ENCODE peak calls at places on chromosomes 5 and 9, in six cellular contexts. V, J, Y, K, G and R are unnamed samples.

GRCh38 chr5:133287500-133287899 is 235.7 kb downstream of the HSPA4 start:
- DNase-seq in V (peak; percentile 36), J (peak; percentile 75), Y (peak; percentile 28), K (peak; percentile 53), G (peak; percentile 28), R (peak; percentile 49)

GRCh38 chr5:179271301-179271650 is 74.0 kb downstream of the ADAMTS2 start:
- DNase-seq in V (no peak), J (no peak), Y (no peak), K (no peak), G (no peak), R (no peak)

GRCh38 chr5:135265497-135266300 is 133.3 kb downstream of the MACROH2A1 start:
- DNase-seq in V (no peak), J (no peak), Y (no peak), K (no peak), G (no peak), R (no peak)

GRCh38 chr5:75055727-75056144 is 3.4 kb upstream of the GCNT4 start:
- DNase-seq in V (no peak), J (peak; percentile 41), Y (peak; percentile 36), K (no peak), G (no peak), R (no peak)

GRCh38 chr9:20309209-20309608 is 313.1 kb downstream of the MLLT3 start:
- DNase-seq in V (no peak), J (no peak), Y (no peak), K (no peak), G (no peak), R (no peak)

GRCh38 chr5:1409386-1410110 is 35.7 kb downstream of the SLC6A3 start:
- DNase-seq in V (peak; percentile 18), J (peak; percentile 83), Y (peak; percentile 52), K (peak; percentile 28), G (no peak), R (peak; percentile 45)

GRCh38 chr5:7592910-7593309 is 197.0 kb downstream of the ADCY2 start:
- DNase-seq in V (no peak), J (peak; percentile 39), Y (peak; percentile 22), K (peak; percentile 29), G (no peak), R (peak; percentile 9)

GRCh38 chr5:80035839-80036238 is 691 bp downstream of the THBS4 start:
- DNase-seq in V (no peak), J (peak; percentile 22), Y (no peak), K (no peak), G (no peak), R (no peak)

GRCh38 chr9:87778996-87779395 is 53.1 kb downstream of the CTSL start:
- DNase-seq in V (no peak), J (no peak), Y (no peak), K (no peak), G (no peak), R (no peak)

GRCh38 chr5:170475269-170476000 is 28.4 kb upstream of the KCNIP1 start:
- DNase-seq in V (no peak), J (peak; percentile 51), Y (no peak), K (no peak), G (no peak), R (no peak)

GRCh38 chr5:80184235-80185023 is 71.4 kb downstream of the SERINC5 start:
- DNase-seq in V (peak; percentile 45), J (peak; percentile 56), Y (no peak), K (peak; percentile 67), G (no peak), R (no peak)

GRCh38 chr5:172543484-172544298 is 89.4 kb upstream of the SH3PXD2B start:
- DNase-seq in V (no peak), J (no peak), Y (no peak), K (no peak), G (no peak), R (no peak)

GRCh38 chr5:1860949-1861348 is 21.8 kb downstream of the IRX4 start:
- DNase-seq in V (no peak), J (no peak), Y (no peak), K (no peak), G (no peak), R (no peak)

GRCh38 chr5:83470516-83470915 is 1.0 kb upstream of the VCAN start:
- DNase-seq in V (no peak), J (peak; percentile 38), Y (no peak), K (no peak), G (no peak), R (no peak)

GRCh38 chr9:126450537-126451205 is 124.0 kb downstream of the MVB12B start:
- DNase-seq in V (no peak), J (no peak), Y (no peak), K (no peak), G (no peak), R (no peak)

GRCh38 chr5:142014911-142015584 is 2.2 kb upstream of the GNPDA1 start:
- DNase-seq in V (peak; percentile 82), J (peak; percentile 44), Y (peak; percentile 79), K (peak; percentile 92), G (peak; percentile 69), R (peak; percentile 89)

GRCh38 chr9:129617167-129617566 is 3.7 kb downstream of the C9orf50 start:
- DNase-seq in V (peak; percentile 53), J (peak; percentile 55), Y (peak; percentile 88), K (peak; percentile 54), G (no peak), R (peak; percentile 48)

GRCh38 chr5:164345173-164345572 is 839.8 kb downstream of the MAT2B start:
- DNase-seq in V (no peak), J (peak; percentile 18), Y (peak; percentile 25), K (no peak), G (no peak), R (no peak)

GRCh38 chr9:120257483-120257882 is 322.5 kb downstream of the CDK5RAP2 start:
- DNase-seq in V (no peak), J (no peak), Y (peak; percentile 61), K (no peak), G (no peak), R (no peak)

DNA sequence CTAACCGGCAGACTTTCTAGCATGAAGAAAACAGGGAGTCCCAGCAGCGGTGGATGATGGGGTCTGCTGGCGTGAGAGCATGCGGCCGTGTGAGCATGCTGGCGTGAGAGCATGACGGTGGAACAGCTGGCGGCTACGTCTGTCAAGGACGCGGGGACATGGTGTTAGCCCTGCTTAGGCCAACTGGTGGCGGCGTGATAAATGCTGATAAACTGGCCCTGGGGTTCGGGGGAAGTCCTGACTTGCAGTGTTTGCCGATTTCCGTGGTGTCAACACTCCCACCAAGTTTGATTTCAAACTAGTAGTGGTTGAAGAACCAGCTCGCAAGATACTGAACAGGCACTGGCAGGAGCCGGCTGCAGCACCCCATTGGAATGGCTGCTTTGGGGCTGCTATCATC is 122.4 kb upstream of the RAPGEF1 start:
- DNase-seq in V (no peak), J (no peak), Y (no peak), K (no peak), G (no peak), R (no peak)
- TF ChIP-seq EZH2phosphoT487 in V (no peak), J (no peak), Y (no peak), K (no peak), G (no peak), R (no peak)

DNA sequence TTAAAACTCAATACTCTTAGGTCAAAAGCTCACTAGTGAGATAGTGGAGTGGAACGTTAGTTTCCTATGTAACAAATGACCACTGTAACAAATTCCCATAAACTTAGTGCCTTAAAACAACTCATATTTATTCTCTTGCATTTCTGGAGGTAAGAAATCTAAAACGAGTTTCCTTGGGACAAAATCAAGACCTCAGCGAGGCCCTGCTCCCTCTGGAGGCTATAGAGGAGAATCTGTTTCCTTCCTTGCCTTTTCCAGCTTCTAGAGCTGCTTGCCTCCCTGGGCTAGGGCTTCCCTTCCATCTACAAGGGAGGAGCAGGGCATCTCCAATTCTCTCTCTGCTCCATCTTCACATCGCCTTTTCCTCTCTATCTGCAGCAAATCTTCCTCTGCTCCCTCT is 32.0 kb downstream of the SEMA5A start:
- DNase-seq in V (no peak), J (peak; percentile 47), Y (peak; percentile 68), K (peak; percentile 68), G (no peak), R (no peak)
- TF ChIP-seq EZH2phosphoT487 in V (no peak), J (no peak), Y (no peak), K (no peak), G (no peak), R (no peak)

GRCh38 chr9:13032585-13032984 is 246.9 kb downstream of the MPDZ start:
- DNase-seq in V (no peak), J (no peak), Y (no peak), K (no peak), G (no peak), R (no peak)

GRCh38 chr9:13034696-13035006 is 244.8 kb downstream of the MPDZ start:
- DNase-seq in V (no peak), J (no peak), Y (no peak), K (no peak), G (no peak), R (no peak)

GRCh38 chr9:13035822-13036221 is 243.7 kb downstream of the MPDZ start:
- DNase-seq in V (no peak), J (no peak), Y (peak; percentile 19), K (peak; percentile 18), G (no peak), R (no peak)

DNA sequence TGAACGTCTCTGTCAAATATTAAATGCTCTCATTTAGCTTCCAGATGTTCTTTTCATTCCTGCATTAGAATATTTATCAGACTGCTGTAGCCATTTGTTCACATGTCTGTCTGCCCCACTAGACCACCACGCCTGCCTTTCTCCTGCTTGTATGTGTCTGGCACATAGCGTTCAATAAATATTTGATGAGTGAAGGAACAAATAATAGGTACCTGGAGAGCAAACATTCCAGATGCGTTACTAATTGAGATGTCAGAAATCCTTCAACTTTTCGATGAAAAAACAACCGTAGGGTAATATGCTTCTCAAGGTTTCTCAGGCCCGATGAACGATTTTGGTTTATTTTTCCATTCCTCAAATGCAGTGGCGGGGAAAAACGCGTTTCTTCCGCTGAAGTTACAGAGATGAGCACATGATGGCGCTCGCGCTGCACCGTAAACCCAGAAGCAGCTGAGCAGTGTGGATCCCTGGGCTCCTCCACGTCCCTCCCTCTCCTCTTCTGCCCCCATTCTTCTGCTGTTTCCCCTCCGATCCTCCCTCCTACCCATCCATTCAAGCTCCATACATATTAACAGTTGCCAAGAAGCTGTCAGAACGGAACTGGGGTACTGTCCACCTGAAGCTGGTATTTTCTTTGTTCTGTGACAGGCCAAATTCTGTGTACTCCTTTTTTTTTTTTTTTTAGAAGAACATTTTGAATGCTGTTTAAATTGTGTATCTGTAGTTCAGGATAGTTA is 245.4 kb downstream of the MPDZ start:
- DNase-seq in V (peak; percentile 25), J (peak; percentile 83), Y (peak; percentile 78), K (peak; percentile 84), G (peak; percentile 51), R (peak; percentile 24)
- TF ChIP-seq EZH2phosphoT487 in V (no peak), J (no peak), Y (no peak), K (no peak), G (no peak), R (no peak)

GRCh38 chr5:33303696-33304095 is 137.1 kb upstream of the TARS1 start:
- DNase-seq in V (no peak), J (no peak), Y (no peak), K (no peak), G (no peak), R (no peak)

GRCh38 chr5:33300209-33300742 is 140.5 kb upstream of the TARS1 start:
- DNase-seq in V (peak; percentile 63), J (no peak), Y (peak; percentile 23), K (no peak), G (no peak), R (no peak)

GRCh38 chr5:33299621-33300208 is 141.1 kb upstream of the TARS1 start:
- DNase-seq in V (peak; percentile 61), J (peak; percentile 73), Y (peak; percentile 83), K (peak; percentile 72), G (peak; percentile 12), R (peak; percentile 45)

DNA sequence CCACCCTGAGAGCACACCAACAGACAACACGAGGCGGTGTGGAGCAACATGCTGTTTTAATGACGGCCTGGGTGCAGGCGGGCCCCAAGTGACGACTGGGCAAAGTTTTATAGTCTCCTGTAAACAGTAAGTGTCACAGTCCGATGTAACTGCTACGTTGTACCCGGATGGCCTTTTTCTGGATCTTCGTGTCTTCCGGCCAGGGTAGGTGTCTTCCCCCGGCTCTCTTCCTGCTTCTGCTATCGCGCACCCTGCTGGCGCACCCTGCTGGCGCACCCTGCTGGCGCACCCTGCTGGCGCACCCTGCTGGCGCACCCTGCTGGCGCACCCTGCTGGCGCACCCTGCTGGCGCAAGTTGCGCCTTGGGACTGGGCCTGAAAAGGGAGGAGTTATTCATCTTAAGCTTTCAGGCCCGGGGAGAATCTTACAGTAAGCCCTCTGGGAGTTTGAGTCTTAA is 143.0 kb upstream of the TARS1 start:
- DNase-seq in V (no peak), J (no peak), Y (no peak), K (no peak), G (no peak), R (no peak)
- TF ChIP-seq EZH2phosphoT487 in V (no peak), J (no peak), Y (no peak), K (no peak), G (no peak), R (no peak)